ENCODE peak calls at places on chromosomes 11 and 22, in ten cellular contexts. N is NCI-H1694; O is iris pigment epithelial cell; R is fibroblast of pulmonary artery; F is HFFc6; Q is CD4-positive, CD25-positive, alpha-beta regulatory T cell; P is CD14-positive monocyte; U is thoracic aorta; V is NCI-H446 treated with DMSO at 0.1 percent for 48 hours; X is T-helper 1 cell. Z is an unnamed sample.

GRCh38 chr11:58164990-58165389 is 23.9 kb upstream of the OR9Q2 start:
- DNase-seq in R (no peak), P (no peak), F (no peak), N (no peak), Q (no peak), O (no peak), X (no peak), V (no peak), U (no peak), Z (no peak)

GRCh38 chr11:61080986-61081590 is 21.2 kb upstream of the CD5 start:
- DNase-seq in R (no peak), U (no peak), Q (peak; percentile 42), N (no peak), V (no peak), F (no peak), X (no peak), O (no peak), P (no peak), Z (peak; percentile 48)

GRCh38 chr22:48889209-48889830 is 938.4 kb downstream of the BRD1 start:
- DNase-seq in X (no peak), N (no peak), Q (no peak), R (no peak), U (no peak), V (no peak), F (no peak), O (no peak), P (no peak), Z (no peak)

GRCh38 chr22:47795477-47796127 is 1033.2 kb downstream of the TBC1D22A start:
- DNase-seq in O (no peak), V (no peak), Q (no peak), P (peak; percentile 30), F (no peak), U (no peak), N (no peak), R (no peak), X (no peak), Z (peak; percentile 3)

GRCh38 chr22:36991220-36991619 is 28.0 kb downstream of the TST start:
- DNase-seq in V (no peak), X (no peak), N (no peak), R (no peak), O (no peak), F (no peak), Q (no peak), U (no peak), P (no peak), Z (no peak)

GRCh38 chr11:41784513-41785335 is 325.3 kb upstream of the LRRC4C start:
- DNase-seq in Q (no peak), P (no peak), R (no peak), V (no peak), X (no peak), U (no peak), O (no peak), N (no peak), F (no peak), Z (no peak)

GRCh38 chr11:34855021-34855753 is 61.0 kb downstream of the APIP start:
- DNase-seq in P (no peak), X (no peak), O (no peak), V (no peak), Q (no peak), N (no peak), F (no peak), R (peak; percentile 57), U (no peak), Z (no peak)

GRCh38 chr11:33722579-33723234 is 13.5 kb downstream of the CD59 start:
- DNase-seq in N (no peak), X (no peak), U (no peak), F (peak; percentile 88), O (peak; percentile 75), R (peak; percentile 51), Q (peak; percentile 22), V (no peak), P (no peak), Z (peak; percentile 69)

GRCh38 chr11:111602865-111603632 is 800 bp downstream of the SIK2 start:
- DNase-seq in V (no peak), F (peak; percentile 19), O (peak; percentile 68), X (peak; percentile 15), Q (peak; percentile 54), U (no peak), P (peak; percentile 55), N (no peak), R (peak; percentile 45), Z (peak; percentile 23)

GRCh38 chr11:2248242-2248641 is 22.1 kb downstream of the ASCL2 start:
- DNase-seq in P (no peak), Q (no peak), U (no peak), O (no peak), R (no peak), X (no peak), N (no peak), V (no peak), F (no peak), Z (no peak)

GRCh38 chr22:18076060-18076497 is 1.7 kb upstream of the PEX26 start:
- DNase-seq in P (no peak), Q (peak; percentile 75), R (peak; percentile 94), F (peak; percentile 90), V (peak; percentile 74), O (peak; percentile 87), X (no peak), N (peak; percentile 84), U (no peak), Z (peak; percentile 28)

GRCh38 chr11:65633390-65634139 is 4.3 kb upstream of the SIPA1 start:
- DNase-seq in Q (peak; percentile 49), R (no peak), F (no peak), U (no peak), P (no peak), N (no peak), O (no peak), X (no peak), V (no peak), Z (no peak)

GRCh38 chr11:125192194-125192593 is 27.6 kb downstream of the PKNOX2 start:
- DNase-seq in N (no peak), R (peak; percentile 51), X (no peak), Q (no peak), F (no peak), U (no peak), O (no peak), P (no peak), V (no peak), Z (no peak)

GRCh38 chr22:50490531-50491308 is 4.1 kb downstream of the MIOX start:
- DNase-seq in O (no peak), Q (no peak), V (no peak), R (no peak), U (no peak), P (no peak), N (no peak), F (no peak), X (no peak), Z (no peak)